ENCODE peak calls at places on chromosome 7, in four cellular contexts. N is heart right ventricle, X is upper lobe of right lung, A is nephron progenitor cell. C is an unnamed sample.

GRCh38 chr7:108408294-108409004 is 47.8 kb downstream of the NRCAM start:
- DNase-seq in N (no peak), X (no peak), A (no peak), C (no peak)

GRCh38 chr7:43439631-43440401 is 143.1 kb upstream of the STK17A start:
- DNase-seq in N (peak), X (peak), A (peak), C (peak)

GRCh38 chr7:2602736-2603387 is 28.9 kb upstream of the TTYH3 start:
- DNase-seq in N (no peak), X (no peak), A (no peak), C (no peak)

GRCh38 chr7:149147072-149147729 is at the start of gene ZNF398:
- DNase-seq in N (peak), X (peak), A (peak), C (peak)

GRCh38 chr7:73354787-73355186 is 26.8 kb downstream of the FKBP6 start:
- DNase-seq in N (no peak), X (no peak), A (no peak), C (no peak)

GRCh38 chr7:12056381-12056780 is 154.7 kb upstream of the TMEM106B start:
- DNase-seq in N (no peak), X (no peak), A (no peak), C (no peak)

GRCh38 chr7:77330169-77330882 is 85.8 kb downstream of the GSAP start:
- DNase-seq in N (no peak), X (no peak), A (no peak), C (peak)

GRCh38 chr7:101164071-101164840 is 1.1 kb downstream of the VGF start:
- DNase-seq in N (no peak), X (no peak), A (peak), C (no peak)